ENCODE peak calls at places on chromosomes 5 and 9, in five cellular contexts. R is Calu3, Y is tibial artery, W is RWPE2, T is omental fat pad. V is an unnamed sample.

GRCh38 chr9:133563286-133564213 is 29.0 kb downstream of the ADAMTSL2 start:
- DNase-seq in T (no peak), R (peak), Y (no peak), W (no peak), V (no peak)

GRCh38 chr5:138643040-138643791 is 68.0 kb upstream of the HSPA9 start:
- DNase-seq in Y (no peak), W (no peak), T (no peak), R (no peak), V (no peak)

GRCh38 chr9:92645041-92645440 is 24.9 kb downstream of the IPPK start:
- DNase-seq in W (no peak), R (no peak), Y (no peak), T (no peak), V (no peak)

GRCh38 chr5:159040181-159040580 is 59.5 kb downstream of the EBF1 start:
- DNase-seq in W (no peak), T (no peak), R (no peak), Y (no peak), V (no peak)

GRCh38 chr5:34436761-34437501 is 219.2 kb upstream of the RAI14 start:
- DNase-seq in Y (no peak), W (no peak), T (no peak), R (no peak), V (no peak)

GRCh38 chr5:33691846-33692245 is 199.9 kb downstream of the ADAMTS12 start:
- DNase-seq in W (no peak), R (no peak), Y (no peak), T (no peak), V (no peak)

GRCh38 chr5:172830876-172831662 is 3.0 kb upstream of the ERGIC1 start:
- DNase-seq in Y (no peak), T (no peak), W (no peak), R (no peak), V (no peak)

GRCh38 chr5:32390819-32391591 is 53.5 kb downstream of the ZFR start:
- DNase-seq in R (no peak), T (no peak), W (no peak), Y (no peak), V (no peak)

GRCh38 chr9:36148652-36149051 is 12.1 kb downstream of the GLIPR2 start:
- DNase-seq in Y (peak), R (peak), W (peak), T (peak), V (no peak)

GRCh38 chr9:105443121-105443520 is 4.7 kb upstream of the FSD1L start:
- DNase-seq in T (no peak), R (no peak), W (no peak), Y (no peak), V (no peak)

GRCh38 chr5:102975457-102976182 is 144.3 kb downstream of the GIN1 start:
- DNase-seq in W (no peak), T (no peak), Y (no peak), R (no peak), V (no peak)

GRCh38 chr5:174581483-174581882 is 142.9 kb upstream of the MSX2 start:
- DNase-seq in W (no peak), R (peak), Y (no peak), T (no peak), V (no peak)

GRCh38 chr9:79395691-79396558 is 175.8 kb upstream of the TLE4 start:
- DNase-seq in R (no peak), W (no peak), Y (no peak), T (no peak), V (no peak)

GRCh38 chr5:14580037-14581034 is 1.3 kb upstream of the OTULINL start:
- DNase-seq in R (no peak), W (no peak), Y (no peak), T (no peak), V (no peak)

GRCh38 chr9:121703014-121703734 is 51.7 kb downstream of the DAB2IP start:
- DNase-seq in R (no peak), W (no peak), Y (no peak), T (no peak), V (no peak)
- TF ChIP-seq CTCF in R (no peak), W (peak), Y (no peak), T (no peak), V (no peak)

DNA sequence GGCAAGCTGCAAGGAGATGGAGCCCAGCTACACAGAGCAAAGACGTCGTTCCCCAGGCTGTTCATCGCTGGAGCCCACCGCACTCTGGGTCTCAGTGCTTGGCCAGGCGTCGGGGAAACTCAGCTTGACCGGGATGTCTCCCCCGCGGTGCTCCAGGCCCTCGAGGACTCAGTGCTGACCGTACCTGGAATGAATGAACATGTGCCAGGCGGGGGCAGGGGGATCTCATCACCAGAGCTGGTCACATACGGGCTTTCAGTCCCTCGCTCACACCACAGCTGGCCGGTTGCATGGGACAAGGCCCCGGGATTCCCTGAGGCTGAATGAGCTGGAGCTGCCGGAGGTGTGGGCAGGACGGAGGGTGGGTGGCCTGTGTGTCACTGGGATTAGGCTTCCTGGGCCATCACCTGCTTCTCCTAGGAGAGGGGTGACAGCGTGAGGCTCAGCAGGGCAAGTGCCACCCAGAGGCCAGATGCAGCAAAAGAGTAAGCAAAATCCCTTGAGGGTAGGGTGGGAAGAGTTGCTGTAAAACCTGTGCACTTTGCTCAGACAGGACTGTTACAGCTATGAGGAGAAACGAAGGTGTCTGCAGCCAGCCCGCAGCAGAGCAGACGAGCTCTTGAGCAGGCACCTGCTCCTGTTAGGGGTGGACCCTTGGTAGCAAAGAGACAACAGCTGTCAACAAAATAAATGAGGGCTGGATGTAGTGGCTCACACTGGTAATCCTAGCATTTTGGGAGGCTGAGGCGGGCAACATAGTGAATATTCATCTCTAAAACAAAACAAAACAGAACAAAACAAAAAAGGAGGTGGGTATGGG is 70.7 kb upstream of the RAPGEF1 start:
- DNase-seq in R (no peak), Y (no peak), T (no peak), W (no peak), V (no peak)
- TF ChIP-seq CTCF in R (no peak), Y (no peak), T (no peak), W (no peak), V (no peak)

GRCh38 chr5:56818409-56819026 is 3.2 kb downstream of the MAP3K1 start:
- DNase-seq in W (no peak), Y (no peak), T (no peak), R (no peak), V (no peak)
- TF ChIP-seq CTCF in W (peak), Y (no peak), T (no peak), R (no peak), V (no peak)

GRCh38 chr9:121538221-121538620 is 38.6 kb upstream of the GGTA1 start:
- DNase-seq in T (no peak), W (no peak), Y (no peak), R (no peak), V (no peak)
- TF ChIP-seq CTCF in T (no peak), W (peak), Y (peak), R (no peak), V (no peak)

GRCh38 chr5:40367260-40367659 is 312.5 kb upstream of the PTGER4 start:
- DNase-seq in Y (no peak), R (no peak), T (no peak), W (no peak), V (no peak)
- TF ChIP-seq CTCF in Y (no peak), R (no peak), T (no peak), W (peak), V (no peak)

DNA sequence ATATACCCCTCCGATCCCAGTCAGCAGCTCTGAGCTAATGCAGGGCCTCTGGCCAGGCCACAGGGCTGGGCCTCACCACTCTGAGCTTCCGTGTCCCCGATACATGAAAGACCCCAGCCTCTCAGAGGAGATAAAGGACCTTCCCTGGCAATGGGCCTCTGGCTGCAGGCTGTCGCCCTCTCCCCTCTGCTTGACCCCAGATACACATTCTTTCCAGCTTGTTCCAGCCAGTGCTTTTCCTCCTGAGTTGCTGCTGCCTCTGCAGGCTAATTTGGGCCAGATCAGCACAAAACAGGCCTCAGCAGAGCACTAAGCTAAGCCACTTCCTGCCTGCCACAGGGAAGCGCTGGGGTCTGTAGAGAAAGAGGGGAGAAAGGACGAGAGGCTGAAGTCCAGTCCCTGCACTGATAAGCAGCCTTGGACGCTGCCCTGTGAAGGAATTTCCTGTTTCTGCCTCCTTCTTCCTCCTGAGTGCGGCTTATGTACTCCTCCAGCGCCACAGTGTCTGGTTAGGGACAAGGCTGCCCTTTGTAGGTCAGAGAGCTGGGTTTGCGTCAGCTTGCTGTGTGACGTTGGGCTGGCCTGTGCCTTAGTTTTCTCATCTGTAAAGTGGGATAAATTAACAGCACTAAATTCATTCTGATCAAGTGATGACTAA is 73.0 kb upstream of the IL17B start:
- DNase-seq in W (no peak), Y (peak), R (peak), T (no peak), V (no peak)
- TF ChIP-seq CTCF in W (no peak), Y (no peak), R (no peak), T (no peak), V (no peak)

DNA sequence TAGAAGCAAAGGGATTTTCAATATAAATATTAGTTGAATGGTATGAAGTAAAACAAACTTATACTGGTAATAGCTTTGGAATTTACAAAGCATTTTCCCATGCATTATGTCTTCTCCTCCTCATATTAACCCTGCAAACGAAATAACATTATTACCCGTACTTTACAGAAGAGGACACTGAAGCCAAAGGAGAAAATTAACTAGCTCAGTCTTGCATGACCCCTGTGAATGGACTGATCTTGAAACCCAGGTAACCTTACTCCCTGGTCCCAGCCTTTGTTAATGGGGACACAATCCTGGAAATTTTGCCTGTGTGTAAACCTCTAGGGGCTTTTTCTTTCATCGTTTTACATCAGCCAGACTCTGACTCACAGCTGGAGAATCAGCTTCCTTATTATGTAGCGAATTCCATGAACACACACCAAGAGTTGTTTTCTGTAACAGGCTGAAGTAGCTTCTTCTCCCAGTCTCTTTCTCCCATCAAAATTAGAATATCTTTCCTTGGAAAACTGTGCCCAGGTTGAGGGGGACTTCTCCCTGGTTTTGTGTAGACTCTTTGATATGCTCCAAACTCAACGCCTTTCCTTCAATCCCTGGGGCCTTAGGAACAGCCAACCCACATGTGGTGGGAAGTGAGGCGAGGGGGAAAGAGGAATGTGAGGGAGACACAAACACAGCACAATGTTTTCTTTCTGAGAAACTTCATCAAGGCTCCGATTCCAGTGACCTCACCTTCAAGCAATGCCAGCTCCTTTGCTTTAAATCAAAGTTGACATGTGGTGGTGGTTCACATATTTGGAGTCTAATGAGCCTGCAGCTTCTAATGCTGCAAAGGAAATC is 480.9 kb upstream of the PAPPA start:
- DNase-seq in W (peak), T (no peak), R (peak), Y (no peak), V (no peak)
- TF ChIP-seq CTCF in W (peak), T (no peak), R (no peak), Y (no peak), V (no peak)